ENCODE peak calls at places on chromosome 12, in eight cellular contexts. O is stomach, V is uterus, A is tibial nerve, E is IMR-90, J is adrenal gland, Y is breast epithelium, F is HCT116. U is an unnamed sample.

GRCh38 chr12:51217133-51217967 is 512 bp downstream of the POU6F1 start:
- DNase-seq in O (peak; percentile 57), V (peak; percentile 65), A (peak; percentile 37), E (no peak), J (peak; percentile 50), Y (peak; percentile 61), F (no peak), U (peak; percentile 52)

GRCh38 chr12:50110127-50110761 is 1.8 kb upstream of the COX14 start:
- DNase-seq in O (peak; percentile 70), V (peak; percentile 37), A (no peak), E (no peak), J (peak; percentile 51), Y (peak; percentile 47), F (no peak), U (no peak)

GRCh38 chr12:10633541-10633940 is 20.1 kb upstream of the MAGOHB start:
- DNase-seq in O (no peak), V (no peak), A (no peak), E (no peak), J (no peak), Y (no peak), F (no peak), U (no peak)

GRCh38 chr12:8081228-8081920 is 700 bp upstream of the NECAP1 start:
- DNase-seq in O (no peak), V (no peak), A (no peak), E (no peak), J (peak; percentile 64), Y (no peak), F (no peak), U (peak; percentile 50)

GRCh38 chr12:3171195-3171591 is 94.0 kb downstream of the TSPAN9 start:
- DNase-seq in O (no peak), V (no peak), A (no peak), E (peak; percentile 45), J (no peak), Y (no peak), F (no peak), U (no peak)

GRCh38 chr12:42119085-42119633 is 25.5 kb downstream of the GXYLT1 start:
- DNase-seq in O (no peak), V (no peak), A (no peak), E (peak; percentile 97), J (no peak), Y (no peak), F (no peak), U (no peak)

GRCh38 chr12:48997719-48998496 is 1.3 kb downstream of the DDN start:
- DNase-seq in O (peak; percentile 40), V (no peak), A (no peak), E (no peak), J (no peak), Y (no peak), F (no peak), U (no peak)

GRCh38 chr12:62332598-62332997 is 72.4 kb downstream of the USP15 start:
- DNase-seq in O (no peak), V (no peak), A (no peak), E (peak; percentile 79), J (no peak), Y (no peak), F (no peak), U (no peak)

GRCh38 chr12:49305762-49306161 is 10.8 kb downstream of the PRPH start:
- DNase-seq in O (no peak), V (no peak), A (no peak), E (no peak), J (no peak), Y (no peak), F (no peak), U (no peak)

GRCh38 chr12:51000245-51000644 is 25.9 kb downstream of the SLC11A2 start:
- DNase-seq in O (no peak), V (no peak), A (no peak), E (peak; percentile 83), J (no peak), Y (no peak), F (no peak), U (no peak)

GRCh38 chr12:3242199-3242863 is 165.2 kb downstream of the TSPAN9 start:
- DNase-seq in O (no peak), V (no peak), A (no peak), E (no peak), J (no peak), Y (no peak), F (no peak), U (no peak)

GRCh38 chr12:115190191-115190590 is 506.2 kb upstream of the TBX3 start:
- DNase-seq in O (no peak), V (no peak), A (no peak), E (no peak), J (no peak), Y (no peak), F (no peak), U (no peak)

GRCh38 chr12:75636607-75637006 is 125.2 kb upstream of the KRR1 start:
- DNase-seq in O (no peak), V (no peak), A (no peak), E (no peak), J (no peak), Y (no peak), F (no peak), U (no peak)
- H3K4me1 ChIP-seq in O (no peaks in the 10 kb centered on the region), V (no peaks in the 10 kb centered on the region), A (peaks cover 4% of the 10 kb centered on the region), E (peaks cover 6% of the 10 kb centered on the region), J (peaks cover 14% of the 10 kb centered on the region), Y (no peaks in the 10 kb centered on the region), F (peaks cover 81% of the 10 kb centered on the region), U (no peaks in the 10 kb centered on the region)

GRCh38 chr12:13033266-13033875 is 10.8 kb upstream of the FAM234B start:
- DNase-seq in O (no peak), V (no peak), A (no peak), E (peak; percentile 28), J (no peak), Y (no peak), F (no peak), U (no peak)
- TF ChIP-seq POLR2A in O (no peak), V (no peak), A (no peak), E (no peak), J (no peak), Y (no peak), F (no peak), U (no peak)

DNA sequence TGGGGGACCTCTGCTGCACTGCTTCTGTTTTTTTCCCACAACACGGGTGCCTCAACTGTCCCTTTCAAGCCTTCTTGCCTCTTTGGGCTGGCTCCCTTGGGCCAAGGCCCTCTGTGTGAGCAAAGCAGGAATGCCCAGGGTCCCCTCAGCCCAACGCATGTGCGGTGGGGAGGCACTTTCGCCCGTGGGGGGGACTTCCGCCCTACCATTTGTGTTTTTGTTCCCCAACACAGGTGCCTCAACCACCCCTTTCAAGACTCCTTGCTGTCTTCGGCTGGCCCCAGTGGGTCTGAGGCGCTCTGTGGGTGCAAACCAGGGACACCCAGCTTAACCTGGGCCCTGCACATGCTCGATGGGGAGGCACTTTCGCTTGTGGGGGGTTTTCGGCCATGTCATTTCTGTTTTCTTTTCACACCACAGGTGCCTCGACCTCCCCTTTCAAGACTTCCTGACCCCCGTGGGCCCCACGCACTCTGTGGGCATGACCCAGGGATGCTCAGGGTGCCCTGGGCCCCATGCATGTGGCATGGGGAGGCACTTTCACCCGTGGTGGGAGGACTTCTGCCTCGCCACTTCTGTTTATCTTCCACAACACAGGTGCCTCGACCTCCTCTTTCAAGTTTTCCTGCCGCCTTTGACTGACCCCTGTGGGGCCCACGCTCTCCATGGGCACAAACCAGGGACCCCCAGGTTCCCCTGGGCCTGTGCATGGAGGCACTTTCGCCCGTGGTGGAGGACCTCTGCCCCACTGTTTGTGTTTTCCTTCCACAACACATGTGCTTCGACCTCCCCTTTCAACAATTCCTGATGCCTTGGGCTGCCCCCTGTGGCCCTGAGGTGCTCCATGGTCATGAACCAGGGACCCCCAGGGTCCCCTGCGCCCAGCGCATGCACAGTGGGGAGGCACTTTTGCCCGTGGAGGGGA is 365.7 kb downstream of the ALG10 start:
- DNase-seq in O (no peak), V (no peak), A (no peak), E (no peak), J (no peak), Y (no peak), F (no peak), U (no peak)
- H3K9me3 ChIP-seq in O (peaks cover 6% of the 10 kb centered on the region), V (no peaks in the 10 kb centered on the region), A (no peaks in the 10 kb centered on the region), E (peaks cover 50% of the 10 kb centered on the region), J (no peaks in the 10 kb centered on the region), Y (peaks cover 98% of the 10 kb centered on the region), F (no peaks in the 10 kb centered on the region), U (no peaks in the 10 kb centered on the region)

GRCh38 chr12:65308001-65308400 is 29.5 kb downstream of the MSRB3 start:
- DNase-seq in O (no peak), V (no peak), A (no peak), E (peak; percentile 37), J (no peak), Y (no peak), F (no peak), U (no peak)
- H3K4me1 ChIP-seq in O (peaks cover 4% of the 10 kb centered on the region), V (peaks cover 22% of the 10 kb centered on the region), A (peaks cover 27% of the 10 kb centered on the region), E (peaks cover 17% of the 10 kb centered on the region), J (peaks cover 23% of the 10 kb centered on the region), Y (no peaks in the 10 kb centered on the region), F (peaks cover 82% of the 10 kb centered on the region), U (peaks cover 5% of the 10 kb centered on the region)

DNA sequence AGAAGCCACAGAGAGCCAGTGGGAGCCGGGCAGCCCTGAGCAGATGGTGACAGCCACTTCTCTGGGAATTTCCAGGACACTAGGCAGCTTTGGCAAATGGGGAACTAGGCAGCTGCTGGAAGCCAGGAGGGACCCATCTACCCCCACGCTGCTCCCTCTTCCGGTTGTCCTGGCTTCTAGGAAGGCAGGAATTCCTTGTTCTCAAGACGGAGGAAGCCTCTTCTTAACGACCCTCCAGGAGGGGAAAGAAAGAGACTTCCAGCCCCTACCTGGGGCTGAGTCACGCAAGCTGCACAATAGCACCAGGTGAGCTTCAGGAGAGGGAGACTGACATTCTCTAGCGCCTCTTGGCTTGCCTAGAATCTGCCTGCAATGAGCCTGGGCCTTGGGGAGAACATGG is 141.5 kb downstream of the ANO2 start:
- DNase-seq in O (no peak), V (no peak), A (no peak), E (no peak), J (no peak), Y (no peak), F (no peak), U (no peak)
- TF ChIP-seq POLR2A in O (no peak), V (no peak), A (no peak), E (no peak), J (no peak), Y (no peak), F (no peak), U (no peak)

GRCh38 chr12:11992515-11992914 is 78.2 kb upstream of the BCL2L14 start:
- DNase-seq in O (no peak), V (no peak), A (no peak), E (no peak), J (no peak), Y (no peak), F (no peak), U (no peak)
- H3K9me3 ChIP-seq in O (no peaks in the 10 kb centered on the region), V (no peaks in the 10 kb centered on the region), A (no peaks in the 10 kb centered on the region), E (peaks cover 3% of the 10 kb centered on the region), J (no peaks in the 10 kb centered on the region), Y (no peaks in the 10 kb centered on the region), F (no peaks in the 10 kb centered on the region), U (no peaks in the 10 kb centered on the region)

GRCh38 chr12:57240926-57241555 is 9.9 kb downstream of the STAC3 start:
- DNase-seq in O (no peak), V (no peak), A (no peak), E (no peak), J (no peak), Y (no peak), F (no peak), U (no peak)
- H3K4me1 ChIP-seq in O (peaks cover 59% of the 10 kb centered on the region), V (no peaks in the 10 kb centered on the region), A (peaks cover 82% of the 10 kb centered on the region), E (peaks cover 17% of the 10 kb centered on the region), J (peaks cover 51% of the 10 kb centered on the region), Y (peaks cover 22% of the 10 kb centered on the region), F (peaks cover 62% of the 10 kb centered on the region), U (peaks cover 34% of the 10 kb centered on the region)